ENCODE peak calls at places on chromosomes 11 and 22, in seven cellular contexts. G is suprapubic skin, J is cardiac fibroblast, R is OCI-LY7, W is fibroblast of lung, H is K562, Q is HFF-Myc. P is an unnamed sample.

GRCh38 chr11:10349806-10350205 is 44.9 kb downstream of the ADM start:
- DNase-seq in G (no peak), J (no peak), R (no peak), W (no peak), H (no peak), Q (no peak), P (no peak)

GRCh38 chr11:126355926-126356897 is 726 bp downstream of the ST3GAL4 start:
- DNase-seq in G (peak), J (no peak), R (peak), W (peak), H (peak), Q (no peak), P (no peak)

GRCh38 chr22:39808087-39808486 is 85.5 kb downstream of the ENTHD1 start:
- DNase-seq in G (no peak), J (peak), R (peak), W (no peak), H (peak), Q (no peak), P (no peak)

GRCh38 chr11:10032991-10033390 is 261.0 kb downstream of the SBF2 start:
- DNase-seq in G (no peak), J (peak), R (no peak), W (peak), H (no peak), Q (no peak), P (peak)

GRCh38 chr11:95277868-95278267 is 46.9 kb upstream of the SESN3 start:
- DNase-seq in G (no peak), J (no peak), R (no peak), W (no peak), H (no peak), Q (no peak), P (no peak)

GRCh38 chr11:36354221-36355003 is 58.3 kb downstream of the PRR5L start:
- DNase-seq in G (no peak), J (peak), R (no peak), W (peak), H (no peak), Q (no peak), P (peak)

GRCh38 chr11:74460481-74461154 is 6.7 kb downstream of the KCNE3 start:
- DNase-seq in G (no peak), J (peak), R (peak), W (peak), H (peak), Q (no peak), P (peak)

GRCh38 chr11:43278302-43278956 is 33.4 kb upstream of the API5 start:
- DNase-seq in G (no peak), J (peak), R (peak), W (peak), H (peak), Q (no peak), P (no peak)

GRCh38 chr11:130980463-130980862 is 64.2 kb upstream of the SNX19 start:
- DNase-seq in G (no peak), J (no peak), R (no peak), W (no peak), H (no peak), Q (no peak), P (no peak)

GRCh38 chr22:25148149-25148691 is 51.4 kb upstream of the CRYBB3 start:
- DNase-seq in G (no peak), J (peak), R (no peak), W (no peak), H (peak), Q (no peak), P (no peak)

GRCh38 chr11:75346912-75347647 is 4.4 kb downstream of the ARRB1 start:
- DNase-seq in G (peak), J (peak), R (no peak), W (peak), H (no peak), Q (no peak), P (no peak)

GRCh38 chr22:17990167-17990566 is 34.2 kb downstream of the MICAL3 start:
- DNase-seq in G (no peak), J (no peak), R (no peak), W (peak), H (no peak), Q (no peak), P (no peak)

GRCh38 chr22:35399114-35399677 is 744 bp upstream of the MCM5 start:
- DNase-seq in G (no peak), J (no peak), R (peak), W (no peak), H (peak), Q (no peak), P (no peak)

GRCh38 chr22:35401863-35402262 is 1.9 kb downstream of the MCM5 start:
- DNase-seq in G (no peak), J (no peak), R (no peak), W (no peak), H (no peak), Q (no peak), P (no peak)

GRCh38 chr22:35399678-35400334 is at the start of gene MCM5:
- DNase-seq in G (peak), J (peak), R (peak), W (peak), H (peak), Q (peak), P (peak)

GRCh38 chr22:35398574-35398973 is 1.4 kb upstream of the MCM5 start:
- DNase-seq in G (no peak), J (no peak), R (no peak), W (no peak), H (no peak), Q (no peak), P (no peak)

GRCh38 chr22:35400335-35400680 is 368 bp downstream of the MCM5 start:
- DNase-seq in G (no peak), J (no peak), R (peak), W (peak), H (peak), Q (no peak), P (no peak)
- H3K4me3 ChIP-seq in G (peak), J (peak), R (peak), W (peak), H (peak), Q (peak), P (peak)

GRCh38 chr11:134275534-134276395 is at the start of gene GLB1L3:
- DNase-seq in G (no peak), J (no peak), R (no peak), W (peak), H (peak), Q (no peak), P (no peak)
- TF ChIP-seq CTCF in G (peak), J (peak), R (no peak), W (peak), H (peak), Q (peak), P (peak)

DNA sequence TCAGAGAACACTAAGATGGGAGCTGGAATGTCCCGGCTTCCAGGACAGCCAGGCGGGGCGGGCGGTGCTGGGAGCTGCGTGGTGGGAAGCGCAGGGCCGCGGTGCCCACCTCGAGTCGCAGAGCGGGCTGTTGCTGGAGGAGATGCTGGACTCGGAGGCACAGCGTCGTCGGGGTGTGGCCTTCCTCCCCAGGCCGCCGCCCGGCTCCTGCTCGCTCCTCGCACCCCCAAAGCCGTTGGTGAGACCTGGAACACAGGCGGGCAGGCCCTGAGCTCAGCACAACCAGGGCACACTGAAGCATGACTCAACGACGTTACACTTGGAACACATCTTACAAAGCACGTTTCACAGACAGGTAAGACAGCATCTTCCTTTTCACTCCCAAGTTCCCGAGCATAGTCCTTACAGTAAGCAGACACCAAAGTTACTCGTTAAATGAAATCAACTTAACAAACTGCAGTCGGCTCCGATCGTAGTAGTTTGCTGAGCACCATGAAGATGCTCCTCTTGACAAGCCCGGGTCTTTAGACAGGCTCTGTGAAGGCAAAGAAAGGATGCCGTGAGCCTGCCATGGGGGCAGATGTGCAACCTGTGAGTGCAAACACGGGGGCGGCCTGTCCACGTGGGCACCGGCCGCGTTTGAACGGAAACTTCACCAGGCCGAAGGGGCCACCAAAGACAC is 50.0 kb downstream of the BRD1 start:
- DNase-seq in G (no peak), J (no peak), R (no peak), W (no peak), H (no peak), Q (no peak), P (no peak)
- H3K4me3 ChIP-seq in G (no peak), J (no peak), R (no peak), W (no peak), H (no peak), Q (no peak), P (no peak)

GRCh38 chr11:1226981-1227550 is 4.2 kb downstream of the MUC5B start:
- DNase-seq in G (peak), J (no peak), R (no peak), W (no peak), H (peak), Q (no peak), P (no peak)
- TF ChIP-seq CTCF in G (no peak), J (peak), R (no peak), W (peak), H (peak), Q (peak), P (peak)